ENCODE peak calls at places on chromosomes 16 and 17, in five cellular contexts. One of them, this sample, is unnamed.
A peak's percentile ranks its signal among the peaks of the same experiment; 100 is the strongest.

GRCh38 chr17:41555105-41555887 is 16.6 kb downstream of the KRT9 start:
- DNase-seq in T-helper 1 cell: no peak
- DNase-seq in NCI-H460: no peak
- DNase-seq in activated T-helper 9 cell treated with anti-CD3 and anti-CD28 coated beads, Interleukin-2, amount 50 U/mL, for 16 hours: no peak
- DNase-seq in activated T-cell treated with anti-CD3 and anti-CD28 coated beads for 1 hour: no peak
- DNase-seq in this sample: no peak

GRCh38 chr17:33444731-33445130 is 151.6 kb upstream of the ASIC2 start:
- DNase-seq in activated T-cell treated with anti-CD3 and anti-CD28 coated beads for 1 hour: no peak
- DNase-seq in T-helper 1 cell: no peak
- DNase-seq in NCI-H460: no peak
- DNase-seq in activated T-helper 9 cell treated with anti-CD3 and anti-CD28 coated beads, Interleukin-2, amount 50 U/mL, for 16 hours: no peak
- DNase-seq in this sample: no peak

GRCh38 chr17:3926860-3927627 is 10.8 kb upstream of the P2RX1 start:
- DNase-seq in NCI-H460: no peak
- DNase-seq in activated T-helper 9 cell treated with anti-CD3 and anti-CD28 coated beads, Interleukin-2, amount 50 U/mL, for 16 hours: no peak
- DNase-seq in activated T-cell treated with anti-CD3 and anti-CD28 coated beads for 1 hour: no peak
- DNase-seq in T-helper 1 cell: no peak
- DNase-seq in this sample: peak; percentile 40

GRCh38 chr17:65434878-65435277 is 126.6 kb downstream of the AXIN2 start:
- DNase-seq in activated T-helper 9 cell treated with anti-CD3 and anti-CD28 coated beads, Interleukin-2, amount 50 U/mL, for 16 hours: no peak
- DNase-seq in NCI-H460: no peak
- DNase-seq in activated T-cell treated with anti-CD3 and anti-CD28 coated beads for 1 hour: no peak
- DNase-seq in T-helper 1 cell: no peak
- DNase-seq in this sample: no peak

GRCh38 chr16:89981414-89981813 is 32.9 kb downstream of the DEF8 start:
- DNase-seq in NCI-H460: no peak
- DNase-seq in T-helper 1 cell: no peak
- DNase-seq in activated T-helper 9 cell treated with anti-CD3 and anti-CD28 coated beads, Interleukin-2, amount 50 U/mL, for 16 hours: no peak
- DNase-seq in activated T-cell treated with anti-CD3 and anti-CD28 coated beads for 1 hour: no peak
- DNase-seq in this sample: no peak

GRCh38 chr17:4584125-4584834 is at the start of gene SMTNL2:
- DNase-seq in NCI-H460: no peak
- DNase-seq in activated T-helper 9 cell treated with anti-CD3 and anti-CD28 coated beads, Interleukin-2, amount 50 U/mL, for 16 hours: no peak
- DNase-seq in activated T-cell treated with anti-CD3 and anti-CD28 coated beads for 1 hour: no peak
- DNase-seq in T-helper 1 cell: no peak
- DNase-seq in this sample: peak; percentile 83

GRCh38 chr16:31491778-31492418 is 9.0 kb downstream of the SLC5A2 start:
- DNase-seq in activated T-helper 9 cell treated with anti-CD3 and anti-CD28 coated beads, Interleukin-2, amount 50 U/mL, for 16 hours: no peak
- DNase-seq in activated T-cell treated with anti-CD3 and anti-CD28 coated beads for 1 hour: no peak
- DNase-seq in NCI-H460: no peak
- DNase-seq in T-helper 1 cell: no peak
- DNase-seq in this sample: no peak

GRCh38 chr17:75684249-75684648 is 17.1 kb downstream of the SAP30BP start:
- DNase-seq in activated T-cell treated with anti-CD3 and anti-CD28 coated beads for 1 hour: no peak
- DNase-seq in NCI-H460: no peak
- DNase-seq in T-helper 1 cell: no peak
- DNase-seq in activated T-helper 9 cell treated with anti-CD3 and anti-CD28 coated beads, Interleukin-2, amount 50 U/mL, for 16 hours: no peak
- DNase-seq in this sample: no peak

GRCh38 chr17:38748329-38749221 is at the start of gene PCGF2:
- DNase-seq in activated T-cell treated with anti-CD3 and anti-CD28 coated beads for 1 hour: no peak
- DNase-seq in NCI-H460: peak; percentile 86
- DNase-seq in T-helper 1 cell: no peak
- DNase-seq in activated T-helper 9 cell treated with anti-CD3 and anti-CD28 coated beads, Interleukin-2, amount 50 U/mL, for 16 hours: no peak
- DNase-seq in this sample: peak; percentile 95

GRCh38 chr16:4529085-4530060 is 9.2 kb downstream of the CDIP1 start:
- DNase-seq in T-helper 1 cell: no peak
- DNase-seq in activated T-helper 9 cell treated with anti-CD3 and anti-CD28 coated beads, Interleukin-2, amount 50 U/mL, for 16 hours: no peak
- DNase-seq in activated T-cell treated with anti-CD3 and anti-CD28 coated beads for 1 hour: no peak
- DNase-seq in NCI-H460: no peak
- DNase-seq in this sample: peak; percentile 24

GRCh38 chr17:68399638-68400403 is 57.5 kb downstream of the WIPI1 start:
- DNase-seq in NCI-H460: no peak
- DNase-seq in activated T-cell treated with anti-CD3 and anti-CD28 coated beads for 1 hour: no peak
- DNase-seq in T-helper 1 cell: no peak
- DNase-seq in activated T-helper 9 cell treated with anti-CD3 and anti-CD28 coated beads, Interleukin-2, amount 50 U/mL, for 16 hours: peak; percentile 10
- DNase-seq in this sample: no peak

GRCh38 chr17:14294876-14295275 is 6.0 kb upstream of the HS3ST3B1 start:
- DNase-seq in activated T-helper 9 cell treated with anti-CD3 and anti-CD28 coated beads, Interleukin-2, amount 50 U/mL, for 16 hours: no peak
- DNase-seq in NCI-H460: no peak
- DNase-seq in T-helper 1 cell: no peak
- DNase-seq in activated T-cell treated with anti-CD3 and anti-CD28 coated beads for 1 hour: no peak
- DNase-seq in this sample: no peak

GRCh38 chr16:86349338-86349900 is 160.9 kb upstream of the FOXF1 start:
- DNase-seq in activated T-helper 9 cell treated with anti-CD3 and anti-CD28 coated beads, Interleukin-2, amount 50 U/mL, for 16 hours: no peak
- DNase-seq in activated T-cell treated with anti-CD3 and anti-CD28 coated beads for 1 hour: no peak
- DNase-seq in NCI-H460: no peak
- DNase-seq in T-helper 1 cell: no peak
- DNase-seq in this sample: no peak

GRCh38 chr16:85757341-85757822 is 6.5 kb upstream of the C16orf74 start:
- DNase-seq in activated T-helper 9 cell treated with anti-CD3 and anti-CD28 coated beads, Interleukin-2, amount 50 U/mL, for 16 hours: no peak
- DNase-seq in NCI-H460: no peak
- DNase-seq in T-helper 1 cell: no peak
- DNase-seq in activated T-cell treated with anti-CD3 and anti-CD28 coated beads for 1 hour: no peak
- DNase-seq in this sample: no peak

GRCh38 chr16:72094266-72094610 is 591 bp downstream of the DHX38 start:
- DNase-seq in T-helper 1 cell: no peak
- DNase-seq in activated T-helper 9 cell treated with anti-CD3 and anti-CD28 coated beads, Interleukin-2, amount 50 U/mL, for 16 hours: peak; percentile 12
- DNase-seq in NCI-H460: no peak
- DNase-seq in activated T-cell treated with anti-CD3 and anti-CD28 coated beads for 1 hour: no peak
- DNase-seq in this sample: peak; percentile 1

GRCh38 chr17:80030730-80031410 is 4.8 kb downstream of the TBC1D16 start:
- DNase-seq in activated T-cell treated with anti-CD3 and anti-CD28 coated beads for 1 hour: no peak
- DNase-seq in T-helper 1 cell: no peak
- DNase-seq in NCI-H460: no peak
- DNase-seq in activated T-helper 9 cell treated with anti-CD3 and anti-CD28 coated beads, Interleukin-2, amount 50 U/mL, for 16 hours: no peak
- DNase-seq in this sample: no peak

GRCh38 chr17:78359216-78359935 is 501 bp downstream of the SOCS3 start:
- DNase-seq in activated T-helper 9 cell treated with anti-CD3 and anti-CD28 coated beads, Interleukin-2, amount 50 U/mL, for 16 hours: no peak
- DNase-seq in NCI-H460: peak; percentile 47
- DNase-seq in activated T-cell treated with anti-CD3 and anti-CD28 coated beads for 1 hour: no peak
- DNase-seq in T-helper 1 cell: no peak
- DNase-seq in this sample: peak; percentile 67

GRCh38 chr17:69638516-69638915 is 224.0 kb downstream of the MAP2K6 start:
- DNase-seq in activated T-helper 9 cell treated with anti-CD3 and anti-CD28 coated beads, Interleukin-2, amount 50 U/mL, for 16 hours: no peak
- DNase-seq in activated T-cell treated with anti-CD3 and anti-CD28 coated beads for 1 hour: no peak
- DNase-seq in NCI-H460: no peak
- DNase-seq in T-helper 1 cell: no peak
- DNase-seq in this sample: no peak

GRCh38 chr17:82399030-82399429 is 19.1 kb upstream of the HEXD start:
- DNase-seq in activated T-cell treated with anti-CD3 and anti-CD28 coated beads for 1 hour: no peak
- DNase-seq in T-helper 1 cell: no peak
- DNase-seq in NCI-H460: no peak
- DNase-seq in activated T-helper 9 cell treated with anti-CD3 and anti-CD28 coated beads, Interleukin-2, amount 50 U/mL, for 16 hours: no peak
- DNase-seq in this sample: peak; percentile 55

GRCh38 chr17:47897561-47897960 is 1.5 kb downstream of the SP2 start:
- DNase-seq in activated T-helper 9 cell treated with anti-CD3 and anti-CD28 coated beads, Interleukin-2, amount 50 U/mL, for 16 hours: no peak
- DNase-seq in activated T-cell treated with anti-CD3 and anti-CD28 coated beads for 1 hour: no peak
- DNase-seq in T-helper 1 cell: no peak
- DNase-seq in NCI-H460: no peak
- DNase-seq in this sample: no peak

GRCh38 chr17:39781028-39781800 is 43.5 kb downstream of the GRB7 start:
- DNase-seq in activated T-cell treated with anti-CD3 and anti-CD28 coated beads for 1 hour: no peak
- DNase-seq in activated T-helper 9 cell treated with anti-CD3 and anti-CD28 coated beads, Interleukin-2, amount 50 U/mL, for 16 hours: no peak
- DNase-seq in NCI-H460: no peak
- DNase-seq in T-helper 1 cell: no peak
- DNase-seq in this sample: peak; percentile 19

GRCh38 chr16:85146922-85147651 is 34.8 kb upstream of the CIBAR2 start:
- DNase-seq in activated T-cell treated with anti-CD3 and anti-CD28 coated beads for 1 hour: no peak
- DNase-seq in T-helper 1 cell: no peak
- DNase-seq in NCI-H460: no peak
- DNase-seq in activated T-helper 9 cell treated with anti-CD3 and anti-CD28 coated beads, Interleukin-2, amount 50 U/mL, for 16 hours: no peak
- DNase-seq in this sample: no peak

GRCh38 chr17:79024901-79025737 is 1.1 kb downstream of the C1QTNF1 start:
- DNase-seq in activated T-helper 9 cell treated with anti-CD3 and anti-CD28 coated beads, Interleukin-2, amount 50 U/mL, for 16 hours: no peak
- DNase-seq in activated T-cell treated with anti-CD3 and anti-CD28 coated beads for 1 hour: no peak
- DNase-seq in T-helper 1 cell: no peak
- DNase-seq in NCI-H460: no peak
- DNase-seq in this sample: peak; percentile 48

GRCh38 chr17:80006339-80006720 is 29.3 kb downstream of the TBC1D16 start:
- DNase-seq in T-helper 1 cell: no peak
- DNase-seq in activated T-helper 9 cell treated with anti-CD3 and anti-CD28 coated beads, Interleukin-2, amount 50 U/mL, for 16 hours: no peak
- DNase-seq in activated T-cell treated with anti-CD3 and anti-CD28 coated beads for 1 hour: no peak
- DNase-seq in NCI-H460: no peak
- DNase-seq in this sample: no peak

GRCh38 chr16:84449156-84450140 is 55.0 kb downstream of the MEAK7 start:
- DNase-seq in NCI-H460: no peak
- DNase-seq in activated T-helper 9 cell treated with anti-CD3 and anti-CD28 coated beads, Interleukin-2, amount 50 U/mL, for 16 hours: no peak
- DNase-seq in activated T-cell treated with anti-CD3 and anti-CD28 coated beads for 1 hour: no peak
- DNase-seq in T-helper 1 cell: no peak
- DNase-seq in this sample: no peak

GRCh38 chr16:79372504-79373184 is 227.9 kb downstream of the MAF start:
- DNase-seq in T-helper 1 cell: no peak
- DNase-seq in activated T-cell treated with anti-CD3 and anti-CD28 coated beads for 1 hour: no peak
- DNase-seq in NCI-H460: no peak
- DNase-seq in activated T-helper 9 cell treated with anti-CD3 and anti-CD28 coated beads, Interleukin-2, amount 50 U/mL, for 16 hours: peak; percentile 36
- DNase-seq in this sample: peak; percentile 57

GRCh38 chr16:11869657-11870228 is 18.4 kb upstream of the RSL1D1 start:
- DNase-seq in NCI-H460: no peak
- DNase-seq in activated T-cell treated with anti-CD3 and anti-CD28 coated beads for 1 hour: no peak
- DNase-seq in activated T-helper 9 cell treated with anti-CD3 and anti-CD28 coated beads, Interleukin-2, amount 50 U/mL, for 16 hours: no peak
- DNase-seq in T-helper 1 cell: no peak
- DNase-seq in this sample: no peak

GRCh38 chr17:39782980-39783379 is 45.2 kb downstream of the GRB7 start:
- DNase-seq in activated T-cell treated with anti-CD3 and anti-CD28 coated beads for 1 hour: no peak
- DNase-seq in T-helper 1 cell: no peak
- DNase-seq in NCI-H460: no peak
- DNase-seq in activated T-helper 9 cell treated with anti-CD3 and anti-CD28 coated beads, Interleukin-2, amount 50 U/mL, for 16 hours: no peak
- DNase-seq in this sample: peak; percentile 29

GRCh38 chr17:29728490-29728889 is 105.8 kb upstream of the CORO6 start:
- DNase-seq in T-helper 1 cell: no peak
- DNase-seq in activated T-cell treated with anti-CD3 and anti-CD28 coated beads for 1 hour: no peak
- DNase-seq in activated T-helper 9 cell treated with anti-CD3 and anti-CD28 coated beads, Interleukin-2, amount 50 U/mL, for 16 hours: no peak
- DNase-seq in NCI-H460: no peak
- DNase-seq in this sample: no peak

GRCh38 chr16:85570735-85571562 is 42.2 kb upstream of the GSE1 start:
- DNase-seq in activated T-helper 9 cell treated with anti-CD3 and anti-CD28 coated beads, Interleukin-2, amount 50 U/mL, for 16 hours: no peak
- DNase-seq in NCI-H460: no peak
- DNase-seq in activated T-cell treated with anti-CD3 and anti-CD28 coated beads for 1 hour: no peak
- DNase-seq in T-helper 1 cell: no peak
- DNase-seq in this sample: no peak

GRCh38 chr17:55601874-55602364 is 90.7 kb upstream of the SMIM36 start:
- DNase-seq in T-helper 1 cell: no peak
- DNase-seq in activated T-helper 9 cell treated with anti-CD3 and anti-CD28 coated beads, Interleukin-2, amount 50 U/mL, for 16 hours: no peak
- DNase-seq in activated T-cell treated with anti-CD3 and anti-CD28 coated beads for 1 hour: no peak
- DNase-seq in NCI-H460: peak; percentile 42
- DNase-seq in this sample: peak; percentile 79